ENCODE peak calls at places on chromosome 17, in ten cellular contexts. One of them, this sample, is unnamed.

GRCh38 chr17:61458491-61459433 is 6.5 kb downstream of the TBX4 start:
- DNase-seq in A549: no peak
- DNase-seq in breast epithelium: no peak
- DNase-seq in fibroblast of the aortic adventitia: no peak
- DNase-seq in AG09319: no peak
- DNase-seq in endothelial cell: no peak
- DNase-seq in neural crest cell: no peak
- DNase-seq in uterus: no peak
- DNase-seq in SK-N-SH: no peak
- DNase-seq in AG09309: no peak
- DNase-seq in this sample: peak; percentile 23

GRCh38 chr17:42843358-42843934 is 934 bp upstream of the AOC2 start:
- DNase-seq in A549: peak; percentile 82
- DNase-seq in breast epithelium: no peak
- DNase-seq in fibroblast of the aortic adventitia: peak; percentile 85
- DNase-seq in AG09319: peak; percentile 43
- DNase-seq in endothelial cell: peak; percentile 48
- DNase-seq in neural crest cell: peak; percentile 39
- DNase-seq in uterus: no peak
- DNase-seq in SK-N-SH: peak; percentile 80
- DNase-seq in AG09309: peak; percentile 37
- DNase-seq in this sample: no peak

GRCh38 chr17:60526726-60527125 is 684 bp upstream of the APPBP2 start:
- DNase-seq in A549: no peak
- DNase-seq in breast epithelium: no peak
- DNase-seq in fibroblast of the aortic adventitia: peak; percentile 52
- DNase-seq in AG09319: no peak
- DNase-seq in endothelial cell: no peak
- DNase-seq in neural crest cell: no peak
- DNase-seq in uterus: no peak
- DNase-seq in SK-N-SH: peak; percentile 32
- DNase-seq in AG09309: peak; percentile 25
- DNase-seq in this sample: no peak

GRCh38 chr17:66900126-66901010 is 64.1 kb upstream of the CACNG4 start:
- DNase-seq in A549: peak; percentile 39
- DNase-seq in breast epithelium: no peak
- DNase-seq in fibroblast of the aortic adventitia: peak; percentile 41
- DNase-seq in AG09319: no peak
- DNase-seq in endothelial cell: no peak
- DNase-seq in neural crest cell: no peak
- DNase-seq in uterus: no peak
- DNase-seq in SK-N-SH: peak; percentile 60
- DNase-seq in AG09309: no peak
- DNase-seq in this sample: no peak

GRCh38 chr17:45040459-45040858 is 11.0 kb downstream of the DCAKD start:
- DNase-seq in A549: no peak
- DNase-seq in breast epithelium: no peak
- DNase-seq in fibroblast of the aortic adventitia: no peak
- DNase-seq in AG09319: no peak
- DNase-seq in endothelial cell: no peak
- DNase-seq in neural crest cell: no peak
- DNase-seq in uterus: no peak
- DNase-seq in SK-N-SH: no peak
- DNase-seq in AG09309: no peak
- DNase-seq in this sample: no peak

GRCh38 chr17:61352771-61353170 is 46.9 kb upstream of the TBX2 start:
- DNase-seq in A549: no peak
- DNase-seq in breast epithelium: no peak
- DNase-seq in fibroblast of the aortic adventitia: no peak
- DNase-seq in AG09319: no peak
- DNase-seq in endothelial cell: no peak
- DNase-seq in neural crest cell: no peak
- DNase-seq in uterus: no peak
- DNase-seq in SK-N-SH: no peak
- DNase-seq in AG09309: no peak
- DNase-seq in this sample: no peak

GRCh38 chr17:57900991-57901743 is 51.3 kb upstream of the MRPS23 start:
- DNase-seq in A549: no peak
- DNase-seq in breast epithelium: peak; percentile 55
- DNase-seq in fibroblast of the aortic adventitia: no peak
- DNase-seq in AG09319: no peak
- DNase-seq in endothelial cell: no peak
- DNase-seq in neural crest cell: no peak
- DNase-seq in uterus: no peak
- DNase-seq in SK-N-SH: no peak
- DNase-seq in AG09309: no peak
- DNase-seq in this sample: no peak

GRCh38 chr17:19762515-19762961 is 14.4 kb upstream of the ALDH3A1 start:
- DNase-seq in A549: peak; percentile 84
- DNase-seq in breast epithelium: peak; percentile 50
- DNase-seq in fibroblast of the aortic adventitia: peak; percentile 61
- DNase-seq in AG09319: peak; percentile 35
- DNase-seq in endothelial cell: peak; percentile 88
- DNase-seq in neural crest cell: peak; percentile 87
- DNase-seq in uterus: peak; percentile 61
- DNase-seq in SK-N-SH: peak; percentile 92
- DNase-seq in AG09309: no peak
- DNase-seq in this sample: peak; percentile 93

GRCh38 chr17:72176902-72177660 is 56.3 kb downstream of the SOX9 start:
- DNase-seq in A549: no peak
- DNase-seq in breast epithelium: no peak
- DNase-seq in fibroblast of the aortic adventitia: no peak
- DNase-seq in AG09319: no peak
- DNase-seq in endothelial cell: no peak
- DNase-seq in neural crest cell: no peak
- DNase-seq in uterus: no peak
- DNase-seq in SK-N-SH: no peak
- DNase-seq in AG09309: no peak
- DNase-seq in this sample: no peak

GRCh38 chr17:7216242-7217112 is 3.2 kb downstream of the DLG4 start:
- DNase-seq in A549: no peak
- DNase-seq in breast epithelium: no peak
- DNase-seq in fibroblast of the aortic adventitia: no peak
- DNase-seq in AG09319: no peak
- DNase-seq in endothelial cell: no peak
- DNase-seq in neural crest cell: no peak
- DNase-seq in uterus: no peak
- DNase-seq in SK-N-SH: no peak
- DNase-seq in AG09309: no peak
- DNase-seq in this sample: no peak

GRCh38 chr17:31491794-31492171 is 100.3 kb downstream of the RAB11FIP4 start:
- DNase-seq in A549: no peak
- DNase-seq in breast epithelium: no peak
- DNase-seq in fibroblast of the aortic adventitia: no peak
- DNase-seq in AG09319: no peak
- DNase-seq in endothelial cell: no peak
- DNase-seq in neural crest cell: no peak
- DNase-seq in uterus: no peak
- DNase-seq in SK-N-SH: no peak
- DNase-seq in AG09309: no peak
- DNase-seq in this sample: no peak

GRCh38 chr17:58385359-58385899 is 31.9 kb downstream of the RNF43 start:
- DNase-seq in A549: no peak
- DNase-seq in breast epithelium: no peak
- DNase-seq in fibroblast of the aortic adventitia: no peak
- DNase-seq in AG09319: no peak
- DNase-seq in endothelial cell: no peak
- DNase-seq in neural crest cell: no peak
- DNase-seq in uterus: no peak
- DNase-seq in SK-N-SH: no peak
- DNase-seq in AG09309: no peak
- DNase-seq in this sample: no peak

GRCh38 chr17:17082878-17083277 is 40.6 kb downstream of the MPRIP start:
- DNase-seq in A549: no peak
- DNase-seq in breast epithelium: no peak
- DNase-seq in fibroblast of the aortic adventitia: no peak
- DNase-seq in AG09319: no peak
- DNase-seq in endothelial cell: no peak
- DNase-seq in neural crest cell: no peak
- DNase-seq in uterus: no peak
- DNase-seq in SK-N-SH: no peak
- DNase-seq in AG09309: no peak
- DNase-seq in this sample: no peak
- TF ChIP-seq CTCF in A549: no peak
- TF ChIP-seq CTCF in breast epithelium: no peak
- TF ChIP-seq CTCF in fibroblast of the aortic adventitia: no peak
- TF ChIP-seq CTCF in AG09319: no peak
- TF ChIP-seq CTCF in endothelial cell: no peak
- TF ChIP-seq CTCF in neural crest cell: no peak
- TF ChIP-seq CTCF in uterus: no peak
- TF ChIP-seq CTCF in SK-N-SH: no peak
- TF ChIP-seq CTCF in AG09309: no peak
- TF ChIP-seq CTCF in this sample: no peak

GRCh38 chr17:81553018-81553615 is 964 bp upstream of the FAAP100 start:
- DNase-seq in A549: peak; percentile 92
- DNase-seq in breast epithelium: peak; percentile 67
- DNase-seq in fibroblast of the aortic adventitia: peak; percentile 77
- DNase-seq in AG09319: no peak
- DNase-seq in endothelial cell: peak; percentile 59
- DNase-seq in neural crest cell: peak; percentile 40
- DNase-seq in uterus: peak; percentile 70
- DNase-seq in SK-N-SH: peak; percentile 90
- DNase-seq in AG09309: no peak
- DNase-seq in this sample: peak; percentile 85
- TF ChIP-seq CTCF in A549: no peak
- TF ChIP-seq CTCF in breast epithelium: no peak
- TF ChIP-seq CTCF in fibroblast of the aortic adventitia: peak; percentile 19
- TF ChIP-seq CTCF in AG09319: no peak
- TF ChIP-seq CTCF in endothelial cell: no peak
- TF ChIP-seq CTCF in neural crest cell: no peak
- TF ChIP-seq CTCF in uterus: no peak
- TF ChIP-seq CTCF in SK-N-SH: peak; percentile 17
- TF ChIP-seq CTCF in AG09309: no peak
- TF ChIP-seq CTCF in this sample: peak; percentile 27

DNA sequence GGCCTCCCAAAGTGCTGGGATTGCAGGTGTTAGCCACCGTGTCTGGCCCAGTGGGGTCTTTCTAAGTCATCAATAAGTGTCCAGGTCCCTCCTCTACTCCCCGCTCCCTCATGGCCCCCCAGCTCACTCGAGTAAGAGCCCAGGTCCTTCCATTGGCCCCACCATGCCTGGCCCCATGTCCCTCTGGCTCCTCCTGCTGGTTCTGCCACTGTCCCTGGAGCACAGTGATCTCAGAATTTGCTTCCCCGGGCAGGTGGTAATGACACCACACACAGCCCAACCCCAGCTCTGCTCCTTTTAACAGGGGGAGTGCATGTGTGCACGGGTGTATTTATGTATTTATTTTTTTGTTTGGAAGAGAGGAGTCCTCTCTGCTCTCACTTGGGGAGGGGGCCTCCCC is 19.6 kb downstream of the MGAT5B start:
- DNase-seq in A549: no peak
- DNase-seq in breast epithelium: no peak
- DNase-seq in fibroblast of the aortic adventitia: no peak
- DNase-seq in AG09319: no peak
- DNase-seq in endothelial cell: no peak
- DNase-seq in neural crest cell: no peak
- DNase-seq in uterus: no peak
- DNase-seq in SK-N-SH: no peak
- DNase-seq in AG09309: no peak
- DNase-seq in this sample: no peak
- TF ChIP-seq CTCF in A549: no peak
- TF ChIP-seq CTCF in breast epithelium: no peak
- TF ChIP-seq CTCF in fibroblast of the aortic adventitia: no peak
- TF ChIP-seq CTCF in AG09319: no peak
- TF ChIP-seq CTCF in endothelial cell: no peak
- TF ChIP-seq CTCF in neural crest cell: no peak
- TF ChIP-seq CTCF in uterus: no peak
- TF ChIP-seq CTCF in SK-N-SH: peak; percentile 26
- TF ChIP-seq CTCF in AG09309: peak; percentile 28
- TF ChIP-seq CTCF in this sample: no peak

DNA sequence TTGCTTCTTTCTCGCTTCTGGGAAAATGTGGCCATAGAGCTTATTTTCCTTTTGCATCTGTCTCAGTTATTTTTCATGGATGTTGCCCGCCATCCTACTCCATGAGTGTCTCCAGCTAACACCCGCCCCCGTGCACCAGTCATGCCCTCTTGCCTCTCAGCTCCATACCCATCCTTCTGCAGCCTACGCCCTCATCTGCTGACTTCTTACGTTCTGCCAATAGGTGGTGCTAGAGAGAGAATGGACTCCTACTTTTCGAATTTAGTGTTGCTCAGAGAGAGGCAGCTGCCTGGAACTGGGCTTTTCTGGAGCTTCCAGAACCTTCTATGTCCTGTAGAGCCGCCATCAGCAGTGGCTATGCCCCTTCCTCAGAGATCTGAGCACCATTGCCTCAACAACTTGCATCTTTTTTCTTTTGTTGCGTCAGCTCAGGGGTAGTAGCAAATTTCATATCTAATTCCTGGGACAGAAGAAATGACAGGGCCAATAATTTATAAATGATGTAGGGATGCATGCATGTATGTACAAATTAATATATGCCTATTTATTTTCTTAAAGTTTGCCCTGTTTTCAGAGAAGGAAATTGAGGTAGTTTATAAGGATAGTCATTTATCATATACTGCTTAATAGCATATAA is 119.7 kb upstream of the MYOCD start:
- DNase-seq in A549: peak; percentile 75
- DNase-seq in breast epithelium: no peak
- DNase-seq in fibroblast of the aortic adventitia: peak; percentile 54
- DNase-seq in AG09319: no peak
- DNase-seq in endothelial cell: peak; percentile 55
- DNase-seq in neural crest cell: peak; percentile 33
- DNase-seq in uterus: no peak
- DNase-seq in SK-N-SH: peak; percentile 45
- DNase-seq in AG09309: no peak
- DNase-seq in this sample: no peak
- TF ChIP-seq CTCF in A549: peak; percentile 77
- TF ChIP-seq CTCF in breast epithelium: peak; percentile 62
- TF ChIP-seq CTCF in fibroblast of the aortic adventitia: peak; percentile 77
- TF ChIP-seq CTCF in AG09319: peak; percentile 90
- TF ChIP-seq CTCF in endothelial cell: peak; percentile 70
- TF ChIP-seq CTCF in neural crest cell: peak; percentile 79
- TF ChIP-seq CTCF in uterus: peak; percentile 58
- TF ChIP-seq CTCF in SK-N-SH: peak; percentile 78
- TF ChIP-seq CTCF in AG09309: peak; percentile 90
- TF ChIP-seq CTCF in this sample: peak; percentile 82

DNA sequence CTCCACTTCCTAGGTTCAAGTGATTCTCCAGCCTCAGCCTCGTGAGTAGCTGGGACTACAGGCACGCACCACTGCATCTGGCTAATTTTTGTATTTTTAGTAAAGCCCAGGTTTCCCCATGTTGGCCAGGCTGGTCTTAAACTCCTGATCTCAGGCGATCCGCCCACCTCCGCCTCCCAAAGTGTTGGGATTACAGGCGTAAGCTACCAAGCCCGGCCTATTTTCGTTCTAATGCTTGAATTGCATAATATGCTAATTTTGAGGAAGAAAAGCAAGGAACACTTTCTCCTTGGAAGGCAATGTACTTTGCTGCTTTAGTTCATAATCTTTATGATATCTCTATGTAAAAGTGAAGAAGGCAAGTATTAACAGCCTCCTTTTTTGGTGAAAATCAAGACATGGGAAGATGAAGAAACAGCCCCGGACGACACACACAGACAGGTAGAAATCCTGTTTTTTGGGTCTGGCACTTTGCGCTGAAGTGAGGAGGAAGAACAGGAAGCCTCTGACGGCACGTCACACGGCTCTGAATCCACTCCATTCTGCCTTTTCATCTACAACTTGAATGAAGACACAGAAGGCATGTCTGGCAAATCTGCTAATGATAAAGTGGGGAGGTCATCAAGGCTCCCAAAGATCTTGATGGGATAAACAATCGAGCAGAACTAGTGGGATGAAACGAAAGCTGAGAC is 24.9 kb downstream of the VPS53 start:
- DNase-seq in A549: no peak
- DNase-seq in breast epithelium: no peak
- DNase-seq in fibroblast of the aortic adventitia: no peak
- DNase-seq in AG09319: no peak
- DNase-seq in endothelial cell: no peak
- DNase-seq in neural crest cell: no peak
- DNase-seq in uterus: no peak
- DNase-seq in SK-N-SH: no peak
- DNase-seq in AG09309: no peak
- DNase-seq in this sample: no peak
- TF ChIP-seq CTCF in A549: no peak
- TF ChIP-seq CTCF in breast epithelium: no peak
- TF ChIP-seq CTCF in fibroblast of the aortic adventitia: no peak
- TF ChIP-seq CTCF in AG09319: no peak
- TF ChIP-seq CTCF in endothelial cell: no peak
- TF ChIP-seq CTCF in neural crest cell: no peak
- TF ChIP-seq CTCF in uterus: no peak
- TF ChIP-seq CTCF in SK-N-SH: no peak
- TF ChIP-seq CTCF in AG09309: no peak
- TF ChIP-seq CTCF in this sample: no peak